ENCODE peak calls at places on chromosomes 1 and 21, in six cellular contexts. G is tibial nerve, V is heart left ventricle, Y is stomach, B is ovary, T is uterus. F is an unnamed sample.

GRCh38 chr1:86416343-86416742 is 7.6 kb upstream of the CLCA2 start:
- DNase-seq in T (no peak), G (no peak), V (no peak), B (no peak), Y (no peak), F (peak)

GRCh38 chr1:41868241-41868953 is 50.3 kb downstream of the HIVEP3 start:
- DNase-seq in Y (no peak), V (no peak), G (no peak), B (no peak), T (no peak), F (no peak)

GRCh38 chr1:89454845-89455521 is 69.6 kb upstream of the LRRC8B start:
- DNase-seq in T (peak), Y (peak), B (peak), V (no peak), G (no peak), F (peak)

GRCh38 chr1:179599623-179600249 is 8.1 kb downstream of the TDRD5 start:
- DNase-seq in V (no peak), B (no peak), T (no peak), G (no peak), Y (no peak), F (peak)

GRCh38 chr1:184493987-184494388 is 107.2 kb downstream of the C1orf21 start:
- DNase-seq in V (peak), G (no peak), Y (no peak), T (no peak), B (no peak), F (no peak)

GRCh38 chr1:247212012-247212411 is 40.2 kb upstream of the ZNF124 start:
- DNase-seq in Y (no peak), B (no peak), G (no peak), T (no peak), V (no peak), F (no peak)

GRCh38 chr1:22163578-22163977 is 20.7 kb upstream of the WNT4 start:
- DNase-seq in G (no peak), Y (peak), B (no peak), V (no peak), T (no peak), F (no peak)

GRCh38 chr1:31796707-31797106 is 19.1 kb downstream of the SPOCD1 start:
- DNase-seq in B (no peak), Y (no peak), G (no peak), V (no peak), T (no peak), F (no peak)

GRCh38 chr1:24743404-24744211 is 1.6 kb upstream of the CLIC4 start:
- DNase-seq in B (no peak), Y (peak), T (no peak), G (peak), V (no peak), F (no peak)

GRCh38 chr1:116416854-116417513 is 43.9 kb downstream of the ATP1A1 start:
- DNase-seq in B (no peak), V (no peak), T (no peak), Y (no peak), G (no peak), F (no peak)

GRCh38 chr1:157245823-157246222 is 107.6 kb upstream of the ETV3 start:
- DNase-seq in Y (no peak), V (no peak), T (no peak), B (no peak), G (no peak), F (no peak)

GRCh38 chr1:94126651-94127050 is 5.7 kb upstream of the ABCA4 start:
- DNase-seq in T (no peak), G (no peak), B (no peak), V (no peak), Y (no peak), F (no peak)

GRCh38 chr1:164708596-164708995 is 149.6 kb downstream of the PBX1 start:
- DNase-seq in T (no peak), V (no peak), Y (no peak), B (no peak), G (no peak), F (no peak)

GRCh38 chr1:193104496-193104905 is 713 bp downstream of the GLRX2 start:
- DNase-seq in V (peak), T (peak), Y (peak), B (peak), G (no peak), F (peak)

GRCh38 chr21:35484856-35485255 is 435.8 kb upstream of the RUNX1 start:
- DNase-seq in T (no peak), V (no peak), Y (no peak), G (no peak), B (no peak), F (no peak)

GRCh38 chr1:15767941-15768340 is 9.3 kb downstream of the FBLIM1 start:
- DNase-seq in G (no peak), V (no peak), B (no peak), Y (no peak), T (no peak), F (no peak)

GRCh38 chr21:36297938-36298572 is 21.9 kb upstream of the MORC3 start:
- DNase-seq in T (peak), B (no peak), V (peak), Y (peak), G (no peak), F (peak)

GRCh38 chr1:41135196-41135947 is 106.7 kb downstream of the SCMH1 start:
- DNase-seq in V (no peak), B (no peak), T (no peak), Y (no peak), G (no peak), F (no peak)

GRCh38 chr1:117093870-117094621 is 27.5 kb downstream of the TRIM45 start:
- DNase-seq in T (peak), Y (no peak), V (no peak), G (no peak), B (no peak), F (peak)

GRCh38 chr1:29180497-29181412 is 945 bp downstream of the SRSF4 start:
- DNase-seq in V (no peak), T (no peak), Y (no peak), B (no peak), G (no peak), F (no peak)

GRCh38 chr1:11391891-11392290 is 87.1 kb upstream of the DISP3 start:
- DNase-seq in V (no peak), B (no peak), G (no peak), Y (no peak), T (no peak), F (no peak)

GRCh38 chr1:8362701-8363101 is 44.8 kb downstream of the SLC45A1 start:
- DNase-seq in V (no peak), T (peak), B (no peak), Y (no peak), G (no peak), F (no peak)

GRCh38 chr1:162406811-162407210 is 5.1 kb downstream of the SH2D1B start:
- DNase-seq in Y (no peak), G (no peak), V (no peak), T (no peak), B (no peak), F (no peak)

GRCh38 chr1:180178511-180179161 is 24.0 kb downstream of the QSOX1 start:
- DNase-seq in T (peak), G (peak), Y (peak), B (peak), V (peak), F (peak)

GRCh38 chr21:37367758-37368535 is 1.4 kb downstream of the DYRK1A start:
- DNase-seq in Y (peak), V (peak), G (no peak), T (peak), B (peak), F (peak)

GRCh38 chr1:149942207-149942606 is 5.5 kb upstream of the MTMR11 start:
- DNase-seq in V (no peak), B (no peak), T (no peak), G (no peak), Y (no peak), F (no peak)

GRCh38 chr1:194903524-194903923 is 1704.7 kb downstream of the KCNT2 start:
- DNase-seq in T (no peak), G (no peak), V (no peak), Y (no peak), B (no peak), F (no peak)

GRCh38 chr1:41674501-41674900 is 190.0 kb upstream of the EDN2 start:
- DNase-seq in B (no peak), Y (no peak), V (no peak), G (no peak), T (no peak), F (no peak)

GRCh38 chr1:172654535-172654934 is 4.4 kb upstream of the FASLG start:
- DNase-seq in V (no peak), Y (no peak), G (no peak), T (no peak), B (no peak), F (no peak)

GRCh38 chr21:26199471-26199870 is 28.9 kb upstream of the APP start:
- DNase-seq in G (no peak), B (no peak), T (no peak), V (no peak), Y (no peak), F (no peak)

GRCh38 chr21:45414396-45415187 is 9.6 kb downstream of the COL18A1 start:
- DNase-seq in Y (no peak), G (no peak), T (no peak), V (peak), B (peak), F (no peak)

GRCh38 chr1:37595440-37596181 is at the start of gene GNL2:
- DNase-seq in V (peak), B (peak), T (peak), G (peak), Y (peak), F (peak)

GRCh38 chr1:35558374-35559316 is 1.0 kb downstream of the NCDN start:
- DNase-seq in B (peak), Y (no peak), G (no peak), V (no peak), T (no peak), F (no peak)

GRCh38 chr1:219812491-219813221 is 115.7 kb downstream of the SLC30A10 start:
- DNase-seq in Y (no peak), T (peak), G (no peak), B (no peak), V (peak), F (peak)

GRCh38 chr1:208304193-208304712 is 60.1 kb upstream of the PLXNA2 start:
- DNase-seq in B (no peak), V (no peak), Y (no peak), G (no peak), T (no peak), F (no peak)

GRCh38 chr1:208302702-208303101 is 58.5 kb upstream of the PLXNA2 start:
- DNase-seq in Y (no peak), B (no peak), T (no peak), V (no peak), G (no peak), F (no peak)

GRCh38 chr1:208298593-208299233 is 54.5 kb upstream of the PLXNA2 start:
- DNase-seq in V (no peak), B (no peak), Y (peak), T (no peak), G (no peak), F (no peak)

GRCh38 chr1:208303743-208304142 is 59.6 kb upstream of the PLXNA2 start:
- DNase-seq in B (no peak), G (no peak), V (no peak), Y (no peak), T (no peak), F (no peak)

GRCh38 chr1:208300084-208300770 is 56.0 kb upstream of the PLXNA2 start:
- DNase-seq in G (no peak), V (no peak), Y (peak), B (no peak), T (no peak), F (no peak)
- TF ChIP-seq CTCF in G (no peak), V (no peak), Y (no peak), B (no peak), T (no peak), F (no peak)

GRCh38 chr1:153883223-153883622 is 39.5 kb downstream of the GATAD2B start:
- DNase-seq in Y (no peak), T (no peak), B (no peak), G (no peak), V (no peak), F (no peak)

GRCh38 chr1:153886127-153886526 is 36.6 kb downstream of the GATAD2B start:
- DNase-seq in G (no peak), V (no peak), T (no peak), B (no peak), Y (no peak), F (no peak)

GRCh38 chr1:153888518-153888917 is 34.3 kb downstream of the GATAD2B start:
- DNase-seq in G (no peak), V (no peak), B (no peak), Y (no peak), T (no peak), F (no peak)
- TF ChIP-seq CTCF in G (no peak), V (no peak), B (no peak), Y (no peak), T (no peak), F (no peak)

DNA sequence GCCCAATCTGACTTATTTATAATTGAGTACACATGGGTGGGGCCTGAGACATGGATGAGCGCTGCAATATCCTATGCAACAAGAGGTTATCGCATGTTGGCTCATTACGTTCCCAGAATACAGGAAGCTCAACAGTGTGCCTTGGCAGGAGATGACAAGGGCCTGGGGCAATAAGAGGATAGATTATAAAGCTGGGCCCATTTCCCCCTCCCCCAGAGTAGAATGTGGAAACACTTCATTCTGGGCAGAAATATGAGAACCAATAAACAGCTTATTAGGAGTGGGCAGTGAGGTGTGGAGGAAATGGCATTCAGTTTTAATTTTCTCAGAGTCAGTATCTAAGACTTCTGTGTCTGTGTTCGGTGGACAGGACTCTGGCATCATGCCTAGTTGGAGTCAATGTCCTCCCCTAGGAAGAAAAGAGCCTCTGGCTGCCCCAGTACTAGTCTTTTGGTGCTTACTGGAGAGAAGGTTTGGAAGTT is 92.8 kb downstream of the PIK3R3 start:
- DNase-seq in V (peak), T (peak), B (no peak), G (no peak), Y (no peak), F (no peak)
- TF ChIP-seq CTCF in V (no peak), T (no peak), B (no peak), G (no peak), Y (no peak), F (no peak)

DNA sequence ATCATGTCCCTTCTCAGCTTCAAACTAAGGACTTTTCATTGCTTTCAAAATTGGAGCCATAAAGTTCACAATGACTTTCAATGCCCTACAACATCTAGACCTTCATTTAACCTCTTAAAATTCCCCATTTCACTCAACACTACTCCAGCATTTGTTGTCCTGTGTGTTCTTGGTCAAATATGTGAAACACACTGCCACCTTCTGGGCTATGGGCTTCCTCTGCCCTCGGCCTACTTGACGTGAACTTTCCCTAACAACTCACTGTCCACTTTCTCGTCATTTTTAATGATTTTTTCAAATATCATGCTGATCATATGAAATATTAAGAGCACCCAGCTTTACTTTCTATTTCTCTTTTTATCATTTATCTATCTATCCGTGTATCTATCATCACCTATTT is 2018.4 kb downstream of the NCAM2 start:
- DNase-seq in Y (no peak), G (no peak), T (no peak), V (no peak), B (no peak), F (no peak)
- TF ChIP-seq CTCF in Y (no peak), G (no peak), T (no peak), V (no peak), B (no peak), F (no peak)

GRCh38 chr1:241531195-241532172 is 694 bp upstream of the KMO start:
- DNase-seq in G (no peak), B (no peak), V (no peak), T (no peak), Y (no peak), F (no peak)
- TF ChIP-seq CTCF in G (peak), B (no peak), V (peak), T (peak), Y (peak), F (peak)

F was measured in Calu3.